ENCODE peak calls at places on chromosomes 11 and 22, in four cellular contexts. G is adrenal gland; T is CD8-positive, alpha-beta memory T cell; W is SK-N-SH. R is an unnamed sample.

GRCh38 chr22:27670701-27671412 is 130.7 kb downstream of the MN1 start:
- DNase-seq in T (no peak), G (peak; percentile 91), W (no peak), R (no peak)

GRCh38 chr11:33437529-33437928 is 180.3 kb downstream of the HIPK3 start:
- DNase-seq in W (no peak), G (no peak), T (no peak), R (no peak)

GRCh38 chr11:65425971-65426838 is 3.6 kb downstream of the NEAT1 start:
- DNase-seq in T (peak; percentile 77), G (peak; percentile 36), W (no peak), R (no peak)

GRCh38 chr11:100434821-100435641 is 252.1 kb upstream of the ARHGAP42 start:
- DNase-seq in T (no peak), G (no peak), W (no peak), R (peak; percentile 21)

GRCh38 chr11:12674936-12675696 is 895 bp downstream of the TEAD1 start:
- DNase-seq in T (no peak), G (peak; percentile 51), W (peak; percentile 74), R (peak; percentile 70)

GRCh38 chr11:73854680-73855079 is 22.0 kb downstream of the COA4 start:
- DNase-seq in W (no peak), T (no peak), G (no peak), R (no peak)

GRCh38 chr11:118735203-118735602 is 55.8 kb upstream of the TREH start:
- DNase-seq in T (no peak), G (no peak), W (no peak), R (no peak)

GRCh38 chr11:127247261-127247660 is 246.7 kb upstream of the KIRREL3 start:
- DNase-seq in G (no peak), T (no peak), W (no peak), R (no peak)

GRCh38 chr22:46023558-46023981 is 46.6 kb upstream of the WNT7B start:
- DNase-seq in W (no peak), T (no peak), G (peak; percentile 10), R (peak; percentile 46)
- H3K27ac ChIP-seq in W (no peak overlapping the region), T (no peak overlapping the region), G (no peak overlapping the region), R (no peak overlapping the region)

GRCh38 chr11:27481992-27482391 is 9.4 kb upstream of the LGR4 start:
- DNase-seq in T (no peak), G (no peak), W (no peak), R (no peak)

GRCh38 chr11:27477243-27477642 is 4.7 kb upstream of the LGR4 start:
- DNase-seq in W (no peak), G (no peak), T (no peak), R (no peak)

GRCh38 chr11:27473017-27473406 is 422 bp upstream of the LGR4 start:
- DNase-seq in T (no peak), W (no peak), G (no peak), R (no peak)

GRCh38 chr11:27475622-27476021 is 3.0 kb upstream of the LGR4 start:
- DNase-seq in W (no peak), G (no peak), T (no peak), R (no peak)

GRCh38 chr11:27477831-27478230 is 5.2 kb upstream of the LGR4 start:
- DNase-seq in T (no peak), G (no peak), W (no peak), R (no peak)
- H3K4me3 ChIP-seq in T (no peak overlapping the region), G (no peak overlapping the region), W (no peak overlapping the region), R (no peak overlapping the region)

GRCh38 chr11:69049490-69049867 is 747 bp downstream of the TPCN2 start:
- DNase-seq in W (peak; percentile 48), G (no peak), T (peak; percentile 21), R (peak; percentile 80)

GRCh38 chr11:69050592-69051380 is 2.1 kb downstream of the TPCN2 start:
- DNase-seq in G (no peak), W (no peak), T (no peak), R (no peak)

GRCh38 chr11:69048056-69048717 is 545 bp upstream of the TPCN2 start:
- DNase-seq in T (no peak), G (no peak), W (no peak), R (no peak)

GRCh38 chr11:69051381-69052342 is 2.9 kb downstream of the TPCN2 start:
- DNase-seq in W (no peak), T (no peak), G (peak; percentile 73), R (no peak)

GRCh38 chr11:69048718-69049489 is at the start of gene TPCN2:
- DNase-seq in W (peak; percentile 100), T (peak; percentile 92), G (peak; percentile 89), R (peak; percentile 96)
- H3K27ac ChIP-seq in W (peak within 1 kb of the TSS; percentile 30), T (peak within 1 kb of the TSS; percentile 90), G (peak within 1 kb of the TSS; percentile 94), R (peak within 1 kb of the TSS; percentile 85)

GRCh38 chr11:62688481-62688880 is 849 bp downstream of the LRRN4CL start:
- DNase-seq in T (no peak), G (no peak), W (no peak), R (no peak)

GRCh38 chr11:62689421-62690183 is at the start of gene LRRN4CL:
- DNase-seq in T (no peak), W (peak; percentile 27), G (peak; percentile 85), R (no peak)

GRCh38 chr11:62682518-62682917 is 3.6 kb upstream of the UBXN1 start:
- DNase-seq in W (no peak), G (no peak), T (no peak), R (no peak)

DNA sequence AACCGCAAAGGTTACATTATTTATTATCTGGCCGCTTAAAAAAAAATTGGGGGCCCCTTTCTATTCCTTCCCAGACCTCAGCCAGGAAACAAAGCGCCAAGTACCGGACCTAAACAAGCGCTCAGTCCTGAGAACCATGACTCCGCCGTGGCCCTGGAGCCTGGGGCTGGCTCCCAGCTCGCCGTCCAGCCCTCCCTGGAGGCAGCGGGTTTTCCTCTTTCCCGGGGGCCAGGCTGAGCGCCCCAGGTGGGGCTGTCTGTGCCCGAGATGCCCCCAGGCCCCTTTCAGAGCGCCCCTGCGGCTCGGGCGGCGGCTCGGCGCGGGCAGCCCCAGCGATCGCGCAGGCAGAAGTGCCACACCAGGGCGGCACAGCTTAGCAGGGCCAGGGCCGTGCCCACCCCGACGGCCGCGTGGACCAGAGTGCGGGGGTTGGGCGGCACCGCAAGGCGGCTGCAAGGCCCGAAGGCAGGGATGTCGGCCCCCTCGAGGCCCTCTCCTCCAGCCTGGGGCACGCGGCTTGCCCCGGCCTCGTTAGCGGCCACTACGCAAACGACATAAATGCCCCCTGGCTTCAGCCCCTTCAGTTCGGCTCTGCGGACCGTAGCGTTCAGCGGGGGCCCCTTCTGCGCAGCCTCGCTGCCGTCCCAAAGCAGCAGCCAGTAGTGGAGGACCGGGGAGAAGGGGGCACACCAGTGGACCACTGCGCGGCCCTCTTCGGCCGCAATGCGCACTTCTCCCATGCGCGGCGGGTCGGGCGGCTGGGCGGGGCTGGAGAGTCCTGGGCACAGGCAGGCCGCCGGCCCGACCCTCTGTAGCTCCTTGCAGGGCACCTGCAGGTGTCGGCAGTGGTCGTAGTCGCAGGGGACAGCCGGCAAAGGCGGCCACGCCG is 1.6 kb downstream of the LRRN4CL start:
- DNase-seq in W (peak; percentile 36), G (no peak), T (no peak), R (no peak)
- H3K4me3 ChIP-seq in W (no peak overlapping the region), G (no peak overlapping the region), T (no peak overlapping the region), R (peak overlapping the region; percentile 19)

GRCh38 chr11:96267001-96267489 is 76.0 kb downstream of the MAML2 start:
- DNase-seq in G (no peak), W (no peak), T (no peak), R (no peak)
- H3K27ac ChIP-seq in G (peak overlapping the region; percentile 71), W (peak overlapping the region; percentile 50), T (peak overlapping the region; percentile 21), R (peak overlapping the region; percentile 33)

DNA sequence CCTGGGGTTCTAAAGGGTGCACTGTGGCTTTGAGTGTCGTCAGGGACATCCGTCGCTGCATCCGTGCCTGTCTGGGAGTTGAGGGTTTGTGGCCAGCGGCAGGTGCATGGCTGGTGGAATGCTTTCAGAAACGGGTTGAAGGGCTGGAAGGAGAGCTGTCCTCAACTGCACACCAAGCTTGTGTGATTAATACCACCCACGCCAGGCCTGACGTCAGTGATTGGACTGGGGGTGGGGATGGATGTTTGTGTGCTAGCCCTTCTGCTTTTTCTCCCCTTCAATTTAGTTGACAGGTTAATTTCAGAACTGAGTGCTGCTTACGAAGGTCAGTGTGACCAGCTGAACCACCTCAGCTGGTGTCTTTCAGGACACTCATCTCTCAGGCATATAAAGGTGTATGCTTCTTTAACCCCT is 3.2 kb upstream of the GAB2 start:
- DNase-seq in W (peak; percentile 65), G (peak; percentile 42), T (no peak), R (peak; percentile 89)
- H3K4me3 ChIP-seq in W (peak overlapping the region; percentile 27), G (no peak overlapping the region), T (no peak overlapping the region), R (no peak overlapping the region)

GRCh38 chr11:108160970-108161566 is 39.7 kb downstream of the ACAT1 start:
- DNase-seq in T (no peak), G (no peak), W (no peak), R (no peak)
- H3K27ac ChIP-seq in T (no peak overlapping the region), G (no peak overlapping the region), W (no peak overlapping the region), R (no peak overlapping the region)

DNA sequence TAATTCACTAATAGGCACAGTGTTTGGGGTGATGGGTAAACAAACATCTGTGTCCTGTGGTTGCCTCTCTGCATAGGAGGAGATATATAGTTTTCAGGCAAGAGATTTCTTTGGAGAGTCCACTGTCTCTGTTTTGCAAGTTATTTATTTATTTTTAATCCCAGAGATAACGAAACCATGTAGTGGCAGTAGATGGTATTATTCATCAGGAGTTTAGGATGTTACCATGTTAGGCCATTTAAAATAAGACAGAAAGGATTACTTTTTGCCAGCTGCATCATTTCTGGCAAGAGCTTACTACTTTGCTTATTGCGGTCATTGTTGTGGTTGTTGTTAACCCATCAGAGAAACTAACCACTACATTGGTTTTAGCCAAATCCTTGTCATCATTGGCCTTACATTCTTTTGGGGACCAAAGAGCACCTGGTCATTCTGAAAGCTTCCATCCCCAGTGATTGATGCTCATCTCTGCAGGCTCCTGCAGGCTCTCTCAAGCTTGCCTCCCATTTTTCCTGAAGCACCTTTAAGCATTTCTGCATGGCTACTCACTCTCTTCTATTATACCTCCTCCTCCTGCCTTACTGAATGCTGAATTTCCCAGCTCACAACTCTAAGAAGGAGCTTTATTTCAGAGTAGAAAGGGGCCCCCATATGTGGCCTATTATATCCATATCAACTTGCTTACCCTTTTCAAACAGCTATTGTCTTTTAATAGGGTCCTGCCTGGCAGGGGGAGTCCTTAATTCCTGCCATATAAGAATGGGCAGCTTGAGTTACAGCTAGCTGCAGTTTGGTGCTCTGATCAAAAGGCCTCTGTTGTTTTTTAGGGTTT is 84.4 kb downstream of the CSTPP1 start:
- DNase-seq in W (no peak), T (no peak), G (no peak), R (no peak)
- H3K4me3 ChIP-seq in W (no peak overlapping the region), T (no peak overlapping the region), G (no peak overlapping the region), R (no peak overlapping the region)

GRCh38 chr22:17830041-17830961 is 56.0 kb upstream of the BID start:
- DNase-seq in W (peak; percentile 92), G (peak; percentile 88), T (peak; percentile 69), R (peak; percentile 88)
- H3K27ac ChIP-seq in W (no peak overlapping the region), G (no peak overlapping the region), T (no peak overlapping the region), R (no peak overlapping the region)

GRCh38 chr11:108959124-108959761 is 294.4 kb downstream of the DDX10 start:
- DNase-seq in W (peak; percentile 36), G (no peak), T (no peak), R (no peak)
- H3K4me3 ChIP-seq in W (peak overlapping the region; percentile 23), G (no peak overlapping the region), T (no peak overlapping the region), R (no peak overlapping the region)